ENCODE peak calls at places on chromosomes 13 and 19, in four cellular contexts. Y, R, X and H are unnamed samples.

GRCh38 chr19:1265611-1266115 is 3.5 kb upstream of the CIRBP start:
- DNase-seq in X (no peak), Y (peak), R (no peak), H (peak)

GRCh38 chr19:43430142-43430710 is 15.5 kb downstream of the TEX101 start:
- DNase-seq in R (no peak), X (no peak), Y (no peak), H (peak)

GRCh38 chr13:19586904-19587634 is 25.7 kb upstream of the TPTE2 start:
- DNase-seq in Y (peak), X (no peak), R (peak), H (peak)

GRCh38 chr19:21608571-21608970 is 103.2 kb downstream of the ZNF429 start:
- DNase-seq in Y (no peak), R (no peak), X (no peak), H (no peak)

GRCh38 chr19:38559428-38560401 is 58.0 kb downstream of the MAP4K1 start:
- DNase-seq in X (peak), Y (no peak), R (no peak), H (peak)

GRCh38 chr13:110294146-110294545 is 12.8 kb downstream of the COL4A1 start:
- DNase-seq in Y (no peak), X (no peak), R (no peak), H (peak)

GRCh38 chr13:101520672-101521071 is 68.2 kb downstream of the ITGBL1 start:
- DNase-seq in Y (peak), X (no peak), R (no peak), H (peak)

GRCh38 chr19:12111176-12111575 is 29.0 kb downstream of the ZNF20 start:
- DNase-seq in Y (no peak), R (no peak), X (no peak), H (no peak)

GRCh38 chr13:81874253-81874652 is 1533.3 kb upstream of the SPRY2 start:
- DNase-seq in Y (no peak), R (no peak), X (no peak), H (no peak)

GRCh38 chr13:111262281-111262680 is 58.2 kb upstream of the TEX29 start:
- DNase-seq in R (no peak), Y (no peak), X (no peak), H (no peak)

GRCh38 chr19:12880551-12881171 is 588 bp downstream of the DNASE2 start:
- DNase-seq in R (no peak), X (no peak), Y (no peak), H (peak)

GRCh38 chr19:46115396-46116109 is 8.9 kb downstream of the IGFL3 start:
- DNase-seq in R (no peak), X (no peak), Y (peak), H (no peak)

GRCh38 chr19:13100871-13101589 is 1.6 kb downstream of the LYL1 start:
- DNase-seq in X (peak), Y (no peak), R (no peak), H (no peak)

GRCh38 chr13:48125794-48126228 is 30.9 kb upstream of the MED4 start:
- DNase-seq in Y (no peak), X (no peak), R (no peak), H (peak)

GRCh38 chr13:38385152-38385891 is 35.7 kb downstream of the UFM1 start:
- DNase-seq in Y (no peak), R (no peak), X (no peak), H (no peak)

GRCh38 chr13:74226791-74227475 is 92.7 kb upstream of the KLF12 start:
- DNase-seq in Y (no peak), X (no peak), R (no peak), H (no peak)

GRCh38 chr13:41599619-41600018 is 142.3 kb downstream of the RGCC start:
- DNase-seq in R (no peak), X (no peak), Y (no peak), H (no peak)

GRCh38 chr19:21314676-21315075 is 14.5 kb downstream of the ZNF708 start:
- DNase-seq in Y (no peak), R (no peak), X (no peak), H (no peak)

GRCh38 chr13:36919206-36919832 is 719 bp downstream of the SMAD9 start:
- DNase-seq in R (no peak), Y (no peak), X (no peak), H (no peak)

GRCh38 chr19:33302974-33303790 is 848 bp upstream of the CEBPA start:
- DNase-seq in Y (no peak), R (no peak), X (no peak), H (peak)